ENCODE peak calls at places on chromosomes 5 and 9, in six cellular contexts. H is tibial artery; U is vagina; E is fibroblast of lung; B is CD4-positive, alpha-beta memory T cell; Z is K562. K is an unnamed sample. For H3K27me3 and H3K9me3, the result is how much of the 10 kb centered on the place peaks cover.

GRCh38 chr9:95102001-95102433 is 215.5 kb downstream of the FANCC start:
- DNase-seq in H (no peak), U (no peak), E (no peak), B (no peak), Z (no peak), K (no peak)

GRCh38 chr5:107466233-107466769 is 204.4 kb downstream of the EFNA5 start:
- DNase-seq in H (no peak), U (no peak), E (peak), B (no peak), Z (peak), K (peak)

GRCh38 chr5:154356958-154357357 is 88.8 kb upstream of the SAP30L start:
- DNase-seq in H (no peak), U (no peak), E (no peak), B (no peak), Z (no peak), K (no peak)

GRCh38 chr5:175728885-175729828 is 71.3 kb downstream of the HRH2 start:
- DNase-seq in H (peak), U (no peak), E (no peak), B (no peak), Z (peak), K (no peak)

GRCh38 chr5:56012281-56012963 is 17.7 kb upstream of the IL6ST start:
- DNase-seq in H (no peak), U (no peak), E (peak), B (peak), Z (no peak), K (peak)

GRCh38 chr9:2955616-2956015 is 111.7 kb upstream of the PUM3 start:
- DNase-seq in H (no peak), U (no peak), E (no peak), B (no peak), Z (no peak), K (no peak)

GRCh38 chr5:7869474-7870136 is 657 bp downstream of the MTRR start:
- DNase-seq in H (no peak), U (no peak), E (no peak), B (peak), Z (peak), K (peak)

GRCh38 chr5:15579193-15579990 is 79.4 kb downstream of the FBXL7 start:
- DNase-seq in H (no peak), U (no peak), E (no peak), B (no peak), Z (no peak), K (no peak)

GRCh38 chr5:96963267-96963666 is 27.4 kb downstream of the LNPEP start:
- DNase-seq in H (peak), U (no peak), E (peak), B (no peak), Z (peak), K (peak)

GRCh38 chr5:124986667-124987066 is 240.2 kb upstream of the ZNF608 start:
- DNase-seq in H (no peak), U (no peak), E (peak), B (no peak), Z (no peak), K (no peak)

GRCh38 chr5:133870661-133871060 is 97.8 kb downstream of the C5orf15 start:
- DNase-seq in H (no peak), U (no peak), E (peak), B (no peak), Z (no peak), K (peak)

GRCh38 chr5:125559296-125559695 is 812.9 kb upstream of the ZNF608 start:
- DNase-seq in H (no peak), U (no peak), E (peak), B (no peak), Z (no peak), K (peak)

GRCh38 chr9:129686736-129687135 is 21.3 kb downstream of the PRRX2 start:
- DNase-seq in H (no peak), U (no peak), E (no peak), B (no peak), Z (no peak), K (no peak)

GRCh38 chr9:137163101-137163661 is 6.7 kb downstream of the LRRC26 start:
- DNase-seq in H (no peak), U (no peak), E (no peak), B (no peak), Z (peak), K (no peak)

GRCh38 chr5:17123010-17123409 is 94.4 kb upstream of the BASP1 start:
- DNase-seq in H (no peak), U (no peak), E (no peak), B (no peak), Z (no peak), K (no peak)

GRCh38 chr5:108264533-108264932 is 117.4 kb downstream of the FBXL17 start:
- DNase-seq in H (no peak), U (no peak), E (no peak), B (no peak), Z (no peak), K (no peak)

GRCh38 chr5:14016549-14016948 is 72.1 kb upstream of the DNAH5 start:
- DNase-seq in H (no peak), U (no peak), E (no peak), B (no peak), Z (no peak), K (no peak)

GRCh38 chr9:126309427-126310179 is 17.0 kb upstream of the MVB12B start:
- DNase-seq in H (no peak), U (peak), E (no peak), B (no peak), Z (no peak), K (no peak)

GRCh38 chr5:170437621-170438375 is 48.6 kb upstream of the KCNMB1 start:
- DNase-seq in H (no peak), U (peak), E (no peak), B (no peak), Z (no peak), K (no peak)

GRCh38 chr5:54895816-54896341 is 89.5 kb downstream of the ESM1 start:
- DNase-seq in H (no peak), U (no peak), E (peak), B (no peak), Z (no peak), K (peak)

GRCh38 chr5:37214550-37214949 is 34.6 kb downstream of the CPLANE1 start:
- DNase-seq in H (no peak), U (no peak), E (no peak), B (no peak), Z (no peak), K (no peak)

GRCh38 chr9:91177081-91177480 is 184.6 kb downstream of the AUH start:
- DNase-seq in H (no peak), U (peak), E (no peak), B (no peak), Z (no peak), K (no peak)
- H3K4me3 ChIP-seq in H (no peak), U (no peak), E (no peak), B (no peak), Z (no peak), K (no peak)

GRCh38 chr5:502325-503079 is 21.7 kb downstream of the SLC9A3 start:
- DNase-seq in H (no peak), U (no peak), E (no peak), B (no peak), Z (no peak), K (no peak)
- H3K27me3 ChIP-seq in H (half or more), U (under half), E (under half), B (under half), Z (half or more), K (under half)

DNA sequence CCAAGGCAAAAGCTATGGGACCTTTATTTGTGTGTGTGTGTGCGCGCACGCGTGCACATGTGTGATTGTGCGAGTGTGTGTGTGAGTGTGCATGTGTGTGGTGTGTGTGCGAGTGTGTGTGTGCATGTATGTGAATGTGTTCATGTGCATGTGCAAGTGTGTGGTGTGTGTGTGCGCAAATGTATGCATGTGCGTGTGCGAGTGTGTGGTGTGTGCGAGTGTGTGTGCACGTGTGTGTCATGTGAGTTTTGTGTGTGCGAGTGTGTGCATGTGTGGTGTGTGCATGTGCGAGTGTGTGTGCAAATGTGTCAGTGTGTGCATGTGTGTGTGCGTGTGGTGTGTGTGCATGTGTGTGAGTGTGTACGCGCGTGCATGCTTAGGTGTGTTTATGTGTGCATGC is 11.1 kb upstream of the GLT6D1 start:
- DNase-seq in H (no peak), U (no peak), E (no peak), B (no peak), Z (no peak), K (no peak)
- H3K9me3 ChIP-seq in H (under half), U (under half), E (under half), B (under half), Z (under half), K (under half)

DNA sequence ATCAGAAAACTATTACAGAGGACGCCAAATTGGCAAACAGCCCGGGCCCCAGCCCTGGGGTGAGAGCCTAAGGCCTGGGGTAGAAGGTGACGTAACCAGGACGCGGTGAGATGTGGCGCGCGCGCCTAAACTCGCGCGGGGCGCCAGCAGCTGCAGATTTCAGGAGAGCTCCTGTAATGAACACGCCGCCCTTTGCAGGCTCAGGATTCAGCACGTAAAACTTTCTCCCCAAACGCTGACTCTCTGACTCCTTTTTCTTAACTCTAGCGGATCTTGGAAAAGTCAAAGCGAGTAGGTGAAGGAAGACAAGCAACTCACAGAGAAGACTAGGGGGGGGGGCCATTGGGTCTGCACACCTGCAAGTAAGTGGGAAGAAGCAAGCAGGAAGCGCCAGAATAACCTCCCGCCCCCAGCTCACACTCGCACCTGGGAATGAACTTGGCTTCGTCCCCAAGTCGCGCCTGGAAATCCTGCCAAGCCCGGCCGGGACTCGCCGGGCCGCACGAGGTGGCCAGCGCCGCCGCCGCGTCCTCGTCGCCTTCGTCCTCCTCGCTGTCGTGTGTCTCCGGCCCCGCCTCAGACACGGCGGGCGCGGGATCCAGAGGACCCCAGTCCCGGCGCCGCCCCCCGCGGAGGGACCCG is 810 bp downstream of the RASEF start:
- DNase-seq in H (no peak), U (no peak), E (peak), B (no peak), Z (no peak), K (peak)
- H3K4me3 ChIP-seq in H (peak), U (peak), E (peak), B (no peak), Z (no peak), K (peak)

GRCh38 chr9:131833083-131833482 is 93.2 kb upstream of the RAPGEF1 start:
- DNase-seq in H (no peak), U (no peak), E (no peak), B (no peak), Z (no peak), K (no peak)
- H3K27me3 ChIP-seq in H (half or more), U (under half), E (under half), B (under half), Z (under half), K (under half)

GRCh38 chr5:141303756-141304155 is at the start of gene SLC25A2:
- DNase-seq in H (no peak), U (no peak), E (no peak), B (no peak), Z (no peak), K (no peak)
- H3K9me3 ChIP-seq in H (half or more), U (half or more), E (under half), B (under half), Z (under half), K (under half)

DNA sequence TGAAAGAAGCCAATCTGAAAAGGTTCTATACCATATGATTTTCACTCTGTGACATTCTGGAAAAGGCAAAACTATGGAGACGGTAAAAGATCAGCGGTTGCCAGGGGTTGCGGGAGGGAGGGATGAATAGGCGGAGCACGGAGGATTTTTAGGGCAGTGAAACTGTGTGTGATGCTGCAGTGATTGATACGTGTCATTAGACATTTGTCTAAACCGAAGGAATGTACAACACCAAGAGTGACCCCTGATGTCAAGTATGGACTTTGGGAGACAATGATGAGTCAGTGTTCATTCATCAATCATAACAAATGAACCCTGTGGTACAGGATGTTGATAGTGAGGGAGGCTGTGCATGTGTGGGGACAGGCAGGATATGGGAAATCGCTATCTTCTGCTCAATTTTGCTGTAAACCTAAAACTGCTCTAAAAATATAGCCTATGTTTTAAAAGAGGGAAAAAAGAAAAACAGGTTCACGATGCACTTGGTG is 34.4 kb downstream of the ERGIC1 start:
- DNase-seq in H (no peak), U (no peak), E (peak), B (no peak), Z (peak), K (peak)
- H3K4me3 ChIP-seq in H (peak), U (no peak), E (no peak), B (no peak), Z (no peak), K (no peak)

DNA sequence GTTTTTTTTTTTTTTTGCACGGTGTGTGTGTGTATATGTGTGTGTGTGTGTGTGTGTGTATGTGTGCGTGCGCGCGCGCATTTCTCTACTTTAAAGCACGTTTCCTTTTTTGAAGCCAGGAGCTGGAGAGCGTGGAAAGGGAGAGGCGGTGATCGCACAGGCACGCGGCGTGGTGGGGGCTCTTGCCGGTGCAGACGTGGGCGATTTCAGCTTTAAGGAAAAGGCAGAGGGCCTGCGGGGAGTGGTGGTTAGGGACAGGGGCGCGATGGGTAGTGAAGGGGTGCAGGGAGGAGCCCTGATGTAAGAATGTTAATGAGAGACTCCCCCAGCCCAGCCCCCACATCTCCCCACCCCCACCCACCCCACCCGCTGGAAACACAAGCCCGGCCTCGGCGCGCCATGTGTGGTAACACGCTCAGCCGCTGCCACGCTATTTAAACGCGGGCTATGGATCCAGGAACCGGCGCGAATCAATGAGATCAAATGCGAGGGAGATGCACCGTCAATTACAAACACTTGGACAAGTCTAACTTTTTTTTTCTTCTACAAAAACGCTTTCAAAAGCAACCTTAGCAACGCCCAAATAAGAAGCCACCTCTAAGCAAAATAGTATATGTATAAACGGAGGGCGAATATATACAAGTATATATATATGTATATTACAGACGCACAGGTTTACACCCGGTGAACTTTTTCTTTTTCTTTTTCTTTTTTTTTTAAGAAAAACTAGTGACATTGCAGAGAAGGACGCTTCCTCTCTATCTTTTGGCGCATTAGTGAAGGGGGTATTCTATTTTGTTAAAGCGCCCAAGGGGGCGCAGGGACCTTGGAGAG is at the start of gene NPR3:
- DNase-seq in H (peak), U (no peak), E (peak), B (no peak), Z (no peak), K (peak)
- H3K27me3 ChIP-seq in H (under half), U (under half), E (under half), B (under half), Z (under half), K (under half)